ENCODE peak calls at places on chromosomes 1 and 21, in nine cellular contexts. X, L, T, V, Y, E, J, H and N are unnamed samples.

GRCh38 chr1:59105548-59106507 is 191.1 kb upstream of the FGGY start:
- DNase-seq in X (peak; percentile 41), L (no peak), T (no peak), V (no peak), Y (no peak), E (no peak), J (no peak), H (no peak), N (no peak)

GRCh38 chr21:39686636-39687035 is 58.3 kb upstream of the IGSF5 start:
- DNase-seq in X (no peak), L (no peak), T (no peak), V (no peak), Y (no peak), E (no peak), J (no peak), H (no peak), N (no peak)

GRCh38 chr1:6491966-6492365 is 499 bp upstream of the PLEKHG5 start:
- DNase-seq in X (no peak), L (no peak), T (no peak), V (no peak), Y (no peak), E (no peak), J (no peak), H (no peak), N (peak; percentile 35)

GRCh38 chr1:102919659-102920058 is 188.7 kb downstream of the COL11A1 start:
- DNase-seq in X (peak; percentile 67), L (no peak), T (no peak), V (no peak), Y (no peak), E (no peak), J (no peak), H (no peak), N (no peak)

GRCh38 chr1:154747380-154747779 is 122.7 kb downstream of the KCNN3 start:
- DNase-seq in X (no peak), L (no peak), T (no peak), V (no peak), Y (no peak), E (no peak), J (no peak), H (no peak), N (no peak)

GRCh38 chr1:203374023-203374422 is 23.1 kb upstream of the FMOD start:
- DNase-seq in X (no peak), L (no peak), T (no peak), V (no peak), Y (no peak), E (no peak), J (no peak), H (no peak), N (no peak)

GRCh38 chr1:198892065-198892464 is 253.2 kb downstream of the PTPRC start:
- DNase-seq in X (peak; percentile 47), L (no peak), T (peak; percentile 52), V (no peak), Y (no peak), E (no peak), J (no peak), H (no peak), N (no peak)

GRCh38 chr1:184622136-184622823 is 132.4 kb downstream of the EDEM3 start:
- DNase-seq in X (peak; percentile 99), L (no peak), T (peak; percentile 95), V (no peak), Y (no peak), E (no peak), J (peak; percentile 84), H (no peak), N (no peak)

GRCh38 chr1:173164178-173164577 is 43.0 kb downstream of the TNFSF4 start:
- DNase-seq in X (no peak), L (no peak), T (no peak), V (no peak), Y (no peak), E (no peak), J (no peak), H (no peak), N (no peak)

GRCh38 chr1:53025778-53026131 is 36.3 kb upstream of the PODN start:
- DNase-seq in X (no peak), L (no peak), T (no peak), V (no peak), Y (no peak), E (no peak), J (no peak), H (no peak), N (no peak)

GRCh38 chr1:53024117-53024516 is 37.9 kb upstream of the PODN start:
- DNase-seq in X (no peak), L (no peak), T (no peak), V (no peak), Y (no peak), E (no peak), J (no peak), H (no peak), N (peak; percentile 15)

GRCh38 chr1:53020588-53020987 is 41.4 kb upstream of the PODN start:
- DNase-seq in X (no peak), L (no peak), T (no peak), V (no peak), Y (no peak), E (no peak), J (no peak), H (no peak), N (no peak)

GRCh38 chr1:53025034-53025777 is 36.8 kb upstream of the PODN start:
- DNase-seq in X (peak; percentile 90), L (no peak), T (peak; percentile 31), V (no peak), Y (no peak), E (no peak), J (peak; percentile 52), H (no peak), N (no peak)

GRCh38 chr1:53022179-53022578 is 39.8 kb upstream of the PODN start:
- DNase-seq in X (no peak), L (no peak), T (no peak), V (no peak), Y (no peak), E (no peak), J (no peak), H (no peak), N (no peak)
- TF ChIP-seq CTCF in X (no peak), L (no peak), T (no peak), V (no peak), Y (no peak), E (no peak), J (no peak), H (no peak), N (no peak)

DNA sequence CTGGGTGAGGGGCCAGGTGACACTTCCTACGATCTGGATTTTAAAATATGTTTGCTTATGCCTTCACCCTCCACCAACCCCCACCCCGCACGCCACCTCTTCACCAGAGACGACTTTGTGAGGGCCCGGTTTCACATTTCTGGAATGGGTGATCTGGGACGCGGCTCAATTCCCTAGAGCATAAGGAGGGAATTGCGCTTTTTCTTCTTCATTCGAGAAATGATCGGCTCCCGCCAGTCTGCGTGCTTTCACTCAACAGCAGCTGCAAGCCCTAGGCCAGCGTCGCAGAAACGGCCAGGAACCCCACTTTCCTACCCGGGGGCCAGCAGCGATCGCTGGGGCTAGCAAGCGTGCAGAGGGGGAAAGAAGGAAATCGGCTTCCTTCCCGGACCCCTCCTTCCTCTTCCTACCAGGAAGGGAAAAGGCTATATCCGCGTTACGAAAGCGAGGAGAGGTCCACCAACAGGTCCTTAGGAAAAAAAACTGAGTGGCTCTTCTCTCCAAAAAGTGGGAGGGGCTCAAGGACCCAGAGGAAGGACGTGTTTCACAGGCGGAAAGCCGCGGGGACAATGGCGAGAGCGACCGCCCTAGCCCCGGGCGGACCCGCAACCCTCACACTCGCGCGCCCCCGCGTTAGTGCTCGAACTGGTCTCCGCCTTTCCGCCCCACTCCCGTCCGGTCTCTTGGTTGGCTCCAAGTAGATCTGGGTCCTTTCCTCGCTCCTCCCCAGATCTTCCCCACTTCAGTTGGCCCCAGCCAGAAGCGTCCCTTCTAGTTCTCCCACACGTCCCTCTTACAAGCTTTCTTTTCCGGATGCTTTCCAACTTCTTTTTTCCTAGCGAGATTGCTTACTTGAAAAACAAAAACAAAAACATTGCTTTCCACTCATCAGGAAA is 1.1 kb upstream of the ADAMTS1 start:
- DNase-seq in X (peak; percentile 83), L (no peak), T (no peak), V (no peak), Y (no peak), E (no peak), J (no peak), H (no peak), N (peak; percentile 24)
- TF ChIP-seq CTCF in X (no peak), L (no peak), T (peak; percentile 11), V (no peak), Y (peak; percentile 16), E (no peak), J (peak; percentile 6), H (peak; percentile 3), N (no peak)

GRCh38 chr1:229229137-229229720 is 41.7 kb upstream of the RAB4A start:
- DNase-seq in X (no peak), L (no peak), T (no peak), V (no peak), Y (no peak), E (no peak), J (no peak), H (no peak), N (no peak)

GRCh38 chr1:229229721-229230135 is 41.2 kb upstream of the RAB4A start:
- DNase-seq in X (peak; percentile 49), L (no peak), T (no peak), V (no peak), Y (no peak), E (no peak), J (no peak), H (peak; percentile 35), N (no peak)

GRCh38 chr1:229230893-229231753 is 39.8 kb upstream of the RAB4A start:
- DNase-seq in X (no peak), L (no peak), T (no peak), V (no peak), Y (no peak), E (no peak), J (no peak), H (no peak), N (no peak)

GRCh38 chr1:229230136-229230892 is 40.6 kb upstream of the RAB4A start:
- DNase-seq in X (no peak), L (no peak), T (no peak), V (peak; percentile 29), Y (no peak), E (peak; percentile 46), J (no peak), H (no peak), N (no peak)

DNA sequence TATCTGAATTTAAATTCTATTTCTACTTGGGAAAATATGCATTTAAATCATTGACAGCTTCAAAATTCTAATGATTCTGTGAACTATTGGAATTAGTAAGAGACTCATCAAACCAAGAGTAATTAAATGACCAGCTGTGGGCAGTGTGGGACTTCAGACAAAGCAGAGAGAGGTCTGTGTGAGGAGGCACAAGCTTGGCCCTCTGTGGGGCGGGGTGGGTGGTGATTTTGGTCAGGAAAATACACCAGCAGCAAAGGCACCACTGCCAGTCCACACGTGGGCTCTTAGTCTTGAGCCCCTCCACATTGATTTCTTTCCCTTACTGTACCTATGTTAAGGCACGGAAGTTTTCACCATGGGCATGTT is 39.2 kb upstream of the RAB4A start:
- DNase-seq in X (no peak), L (no peak), T (no peak), V (no peak), Y (no peak), E (no peak), J (no peak), H (no peak), N (no peak)
- TF ChIP-seq CTCF in X (no peak), L (no peak), T (no peak), V (no peak), Y (no peak), E (no peak), J (no peak), H (peak; percentile 9), N (no peak)

DNA sequence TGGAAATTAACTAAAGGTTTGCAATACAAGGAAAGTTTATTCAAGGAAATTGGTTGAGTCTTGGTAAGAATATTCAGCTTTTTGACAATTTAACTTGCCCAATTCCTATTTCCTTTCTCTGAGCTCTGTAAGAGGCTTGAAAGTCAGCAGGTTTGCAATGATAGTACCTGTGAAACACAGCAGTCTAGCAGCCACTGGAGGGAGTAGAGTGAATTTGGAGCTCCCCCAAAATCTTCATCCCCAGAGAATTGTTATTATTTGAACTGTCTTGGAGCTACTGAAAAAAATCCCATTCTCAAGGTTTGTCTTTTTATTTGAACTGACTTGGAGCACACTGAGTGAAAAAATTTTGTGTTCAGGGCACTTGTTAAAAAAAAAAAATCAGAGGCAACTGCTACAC is 654.2 kb upstream of the PKN2 start:
- DNase-seq in X (no peak), L (no peak), T (no peak), V (no peak), Y (no peak), E (no peak), J (no peak), H (no peak), N (no peak)
- TF ChIP-seq CTCF in X (no peak), L (no peak), T (no peak), V (no peak), Y (no peak), E (no peak), J (no peak), H (no peak), N (no peak)